ENCODE peak calls at places on chromosome 21, in ten cellular contexts. G, W, B, S, J, E, O, U, V and N are unnamed samples.
A peak's percentile ranks its signal among the peaks of the same experiment; 100 is the strongest.

GRCh38 chr21:45403825-45404725 is 890 bp upstream of the COL18A1 start:
- DNase-seq in J (peak; percentile 40), V (no peak), S (peak; percentile 83), E (no peak), W (peak; percentile 89), U (no peak), O (peak; percentile 34), B (peak; percentile 25), G (no peak), N (peak; percentile 94)

GRCh38 chr21:34843562-34843961 is 174.8 kb downstream of the CLIC6 start:
- DNase-seq in U (no peak), W (no peak), S (no peak), E (peak; percentile 68), J (no peak), G (peak; percentile 32), O (no peak), B (no peak), V (no peak), N (no peak)

GRCh38 chr21:32538147-32538792 is 47.1 kb downstream of the TCP10L start:
- DNase-seq in B (no peak), O (no peak), V (no peak), G (no peak), W (no peak), J (no peak), E (peak; percentile 15), U (no peak), S (no peak), N (no peak)

GRCh38 chr21:21101911-21102310 is 103.7 kb downstream of the NCAM2 start:
- DNase-seq in J (peak; percentile 66), O (no peak), B (no peak), U (no peak), W (no peak), S (no peak), G (no peak), V (peak; percentile 15), E (no peak), N (no peak)

GRCh38 chr21:33058468-33059318 is 11.2 kb upstream of the OLIG1 start:
- DNase-seq in B (no peak), G (no peak), U (no peak), J (no peak), S (no peak), V (no peak), O (no peak), E (no peak), W (no peak), N (no peak)

GRCh38 chr21:17726047-17726446 is 93.1 kb downstream of the C21orf91 start:
- DNase-seq in B (no peak), J (peak; percentile 10), V (peak; percentile 30), U (no peak), O (no peak), S (no peak), W (no peak), G (no peak), E (no peak), N (no peak)

GRCh38 chr21:44547656-44548331 is 3.5 kb downstream of the KRTAP10-2 start:
- DNase-seq in S (no peak), W (no peak), J (no peak), O (no peak), U (no peak), V (no peak), B (no peak), G (peak; percentile 21), E (no peak), N (peak; percentile 90)

GRCh38 chr21:45528981-45529784 is 13.1 kb downstream of the SLC19A1 start:
- DNase-seq in O (no peak), E (peak; percentile 60), S (peak; percentile 70), J (no peak), B (peak; percentile 5), U (no peak), V (no peak), W (peak; percentile 52), G (peak; percentile 25), N (no peak)

GRCh38 chr21:44569861-44570517 is 3.5 kb upstream of the KRTAP10-4 start:
- DNase-seq in G (no peak), S (no peak), V (no peak), O (no peak), U (no peak), W (peak; percentile 62), B (no peak), E (peak; percentile 28), J (no peak), N (peak; percentile 37)

GRCh38 chr21:42289926-42290325 is 25.3 kb downstream of the TFF3 start:
- DNase-seq in G (no peak), O (no peak), W (no peak), V (no peak), U (no peak), B (peak; percentile 40), S (no peak), J (no peak), E (no peak), N (no peak)
- TF ChIP-seq EP300 in G (no peak), O (no peak), W (no peak), V (no peak), U (no peak), B (no peak), S (no peak), J (no peak), E (no peak), N (no peak)

GRCh38 chr21:26105819-26106218 is 64.8 kb downstream of the APP start:
- DNase-seq in V (no peak), U (no peak), O (no peak), E (no peak), J (no peak), G (no peak), B (no peak), S (no peak), W (no peak), N (no peak)

GRCh38 chr21:26110703-26111102 is 59.9 kb downstream of the APP start:
- DNase-seq in W (no peak), U (no peak), G (no peak), V (no peak), E (no peak), B (no peak), S (no peak), J (no peak), O (no peak), N (no peak)

GRCh38 chr21:26112127-26112742 is 58.3 kb downstream of the APP start:
- DNase-seq in O (no peak), J (no peak), B (no peak), E (no peak), V (no peak), S (no peak), G (no peak), U (no peak), W (no peak), N (no peak)

GRCh38 chr21:26106562-26106961 is 64.0 kb downstream of the APP start:
- DNase-seq in W (no peak), V (no peak), S (no peak), U (no peak), J (no peak), B (no peak), E (no peak), O (no peak), G (no peak), N (no peak)

GRCh38 chr21:26107439-26107838 is 63.1 kb downstream of the APP start:
- DNase-seq in U (no peak), W (no peak), J (no peak), O (no peak), S (no peak), V (no peak), G (no peak), B (no peak), E (no peak), N (no peak)
- H3K27ac ChIP-seq in U (no peak overlapping the region), W (no peak overlapping the region), J (no peak overlapping the region), O (no peak overlapping the region), S (no peak overlapping the region), V (no peak overlapping the region), G (no peak overlapping the region), B (no peak overlapping the region), E (no peak overlapping the region), N (no peak overlapping the region)

GRCh38 chr21:39388811-39389155 is 39.9 kb upstream of the HMGN1 start:
- DNase-seq in U (no peak), J (no peak), G (no peak), V (no peak), E (no peak), O (no peak), B (no peak), S (no peak), W (no peak), N (no peak)

GRCh38 chr21:39386194-39386593 is 37.3 kb upstream of the HMGN1 start:
- DNase-seq in E (no peak), S (peak; percentile 62), J (no peak), W (peak; percentile 69), B (no peak), V (no peak), U (no peak), O (no peak), G (peak; percentile 37), N (no peak)

GRCh38 chr21:39386899-39387298 is 38.0 kb upstream of the HMGN1 start:
- DNase-seq in W (no peak), U (no peak), G (no peak), O (no peak), E (no peak), S (no peak), B (no peak), V (no peak), J (no peak), N (no peak)

GRCh38 chr21:39388038-39388810 is 39.3 kb upstream of the HMGN1 start:
- DNase-seq in B (peak; percentile 94), O (peak; percentile 79), V (peak; percentile 92), U (no peak), E (peak; percentile 96), W (peak; percentile 94), S (peak; percentile 99), J (peak; percentile 96), G (peak; percentile 94), N (peak; percentile 97)

GRCh38 chr21:39387461-39388037 is 38.7 kb upstream of the HMGN1 start:
- DNase-seq in U (peak; percentile 43), E (peak; percentile 95), J (peak; percentile 98), S (peak; percentile 95), V (peak; percentile 99), G (peak; percentile 92), B (peak; percentile 92), O (peak; percentile 91), W (peak; percentile 95), N (peak; percentile 96)
- TF ChIP-seq POLR2AphosphoS5 in U (no peak), E (no peak), J (peak; percentile 35), S (no peak), V (peak; percentile 59), G (no peak), B (peak; percentile 49), O (no peak), W (no peak), N (peak; percentile 6)

GRCh38 chr21:40567511-40567910 is 279.4 kb downstream of the DSCAM start:
- DNase-seq in B (no peak), W (no peak), O (no peak), J (no peak), V (no peak), E (no peak), S (no peak), G (no peak), U (no peak), N (no peak)
- TF ChIP-seq EP300 in B (no peak), W (no peak), O (no peak), J (no peak), V (no peak), E (no peak), S (no peak), G (no peak), U (no peak), N (no peak)

GRCh38 chr21:25889996-25890395 is 155.2 kb downstream of the GABPA start:
- DNase-seq in O (no peak), U (no peak), V (no peak), B (no peak), G (no peak), W (no peak), J (no peak), S (no peak), E (no peak), N (no peak)
- H3K27ac ChIP-seq in O (no peak overlapping the region), U (no peak overlapping the region), V (no peak overlapping the region), B (peak overlapping the region; percentile 74), G (no peak overlapping the region), W (no peak overlapping the region), J (no peak overlapping the region), S (no peak overlapping the region), E (no peak overlapping the region), N (no peak overlapping the region)